ENCODE peak calls at places on chromosome 22, in seven cellular contexts. P is NB4, N is HCT116, T is A549, M is mammary epithelial cell, G is tibial artery, Q is left ventricle myocardium inferior. X is an unnamed sample.

GRCh38 chr22:23193882-23194281 is 13.6 kb downstream of the BCR start:
- DNase-seq in P (no peak), N (no peak), T (no peak), M (no peak), G (no peak), Q (no peak), X (no peak)

GRCh38 chr22:38436629-38437395 is 18.2 kb downstream of the KCNJ4 start:
- DNase-seq in P (no peak), N (no peak), T (no peak), M (no peak), G (no peak), Q (no peak), X (no peak)

GRCh38 chr22:49209452-49210195 is 618.0 kb downstream of the BRD1 start:
- DNase-seq in P (no peak), N (no peak), T (no peak), M (no peak), G (peak), Q (peak), X (no peak)

GRCh38 chr22:20966883-20967696 is at the start of gene AIFM3:
- DNase-seq in P (no peak), N (no peak), T (no peak), M (no peak), G (no peak), Q (no peak), X (no peak)

GRCh38 chr22:19641254-19641982 is 72.9 kb upstream of the SEPTIN5 start:
- DNase-seq in P (no peak), N (peak), T (peak), M (peak), G (no peak), Q (no peak), X (no peak)

GRCh38 chr22:20957691-20958440 is 9.2 kb upstream of the AIFM3 start:
- DNase-seq in P (no peak), N (no peak), T (peak), M (no peak), G (no peak), Q (peak), X (no peak)

GRCh38 chr22:20001082-20001638 is 15.5 kb downstream of the ARVCF start:
- DNase-seq in P (peak), N (no peak), T (no peak), M (no peak), G (no peak), Q (no peak), X (no peak)

GRCh38 chr22:28769394-28770085 is 3.0 kb upstream of the CCDC117 start:
- DNase-seq in P (no peak), N (no peak), T (no peak), M (no peak), G (no peak), Q (no peak), X (no peak)

GRCh38 chr22:31378123-31378522 is 21.3 kb upstream of the DRG1 start:
- DNase-seq in P (no peak), N (no peak), T (no peak), M (no peak), G (no peak), Q (no peak), X (no peak)

GRCh38 chr22:24435861-24436351 is 8.5 kb downstream of the ADORA2A start:
- DNase-seq in P (no peak), N (no peak), T (no peak), M (no peak), G (no peak), Q (no peak), X (no peak)

GRCh38 chr22:35154937-35155387 is 89.0 kb downstream of the ISX start:
- DNase-seq in P (peak), N (peak), T (peak), M (peak), G (no peak), Q (peak), X (peak)

GRCh38 chr22:33902073-33902472 is 18.2 kb downstream of the LARGE1 start:
- DNase-seq in P (no peak), N (no peak), T (no peak), M (no peak), G (no peak), Q (no peak), X (no peak)

GRCh38 chr22:26513852-26514251 is 1.6 kb upstream of the TFIP11 start:
- DNase-seq in P (no peak), N (no peak), T (no peak), M (no peak), G (no peak), Q (no peak), X (no peak)

GRCh38 chr22:26508148-26508547 is 4.1 kb downstream of the TFIP11 start:
- DNase-seq in P (no peak), N (no peak), T (no peak), M (no peak), G (no peak), Q (no peak), X (no peak)

GRCh38 chr22:26514419-26515161 is 2.3 kb upstream of the TFIP11 start:
- DNase-seq in P (no peak), N (no peak), T (no peak), M (no peak), G (no peak), Q (no peak), X (no peak)

GRCh38 chr22:26515938-26516337 is 3.7 kb upstream of the TFIP11 start:
- DNase-seq in P (no peak), N (no peak), T (no peak), M (no peak), G (no peak), Q (no peak), X (no peak)

GRCh38 chr22:26512149-26512793 is at the start of gene TFIP11:
- DNase-seq in P (peak), N (peak), T (peak), M (peak), G (peak), Q (peak), X (peak)
- TF ChIP-seq CTCF in P (no peak), N (peak), T (no peak), M (peak), G (no peak), Q (no peak), X (no peak)

DNA sequence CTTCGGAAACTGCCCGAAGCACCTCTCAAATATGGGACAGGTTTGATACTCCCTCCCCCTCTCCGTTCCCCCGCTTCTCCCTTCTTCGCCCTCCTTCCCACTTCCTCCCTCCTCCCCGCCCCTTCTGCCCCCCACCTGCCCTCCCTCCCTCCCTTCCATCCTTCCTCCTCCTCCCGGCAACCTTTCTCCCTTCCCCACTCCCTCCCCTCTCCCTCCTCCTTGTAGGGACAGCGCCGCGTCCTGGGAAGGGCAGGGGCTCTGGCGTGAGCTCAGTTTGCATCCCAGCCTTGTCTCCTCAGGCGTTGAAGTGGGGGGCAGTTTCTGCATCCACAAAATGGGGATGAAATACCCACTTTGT is 6.1 kb upstream of the NFAM1 start:
- DNase-seq in P (no peak), N (no peak), T (no peak), M (no peak), G (no peak), Q (no peak), X (no peak)
- H3K4me3 ChIP-seq in P (peak), N (no peak), T (no peak), M (no peak), G (no peak), Q (peak), X (peak)

GRCh38 chr22:45977551-45978274 is 751 bp upstream of the WNT7B start:
- DNase-seq in P (peak), N (no peak), T (no peak), M (no peak), G (no peak), Q (no peak), X (no peak)
- TF ChIP-seq CTCF in P (no peak), N (no peak), T (no peak), M (no peak), G (no peak), Q (no peak), X (no peak)

DNA sequence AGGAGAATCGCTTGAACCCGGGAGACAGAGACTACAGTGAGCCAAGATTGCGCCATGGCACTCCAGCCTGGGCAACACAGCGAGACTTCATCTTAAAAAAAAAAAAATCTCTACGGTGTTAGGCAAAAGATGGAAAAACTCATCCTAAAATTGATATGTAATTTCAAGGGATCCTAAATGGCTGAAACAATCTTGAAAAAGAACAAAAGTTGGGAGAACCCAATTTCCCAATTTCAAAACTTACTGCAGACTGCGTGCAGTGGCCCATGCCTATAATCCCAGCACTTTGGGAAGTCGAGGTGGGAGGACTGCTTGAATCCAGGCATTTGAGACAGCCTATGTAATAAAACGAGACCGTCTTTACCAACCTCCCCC is 31.7 kb upstream of the TOP3B start:
- DNase-seq in P (no peak), N (no peak), T (no peak), M (no peak), G (no peak), Q (no peak), X (no peak)
- H3K4me3 ChIP-seq in P (no peak), N (no peak), T (no peak), M (no peak), G (no peak), Q (no peak), X (no peak)

DNA sequence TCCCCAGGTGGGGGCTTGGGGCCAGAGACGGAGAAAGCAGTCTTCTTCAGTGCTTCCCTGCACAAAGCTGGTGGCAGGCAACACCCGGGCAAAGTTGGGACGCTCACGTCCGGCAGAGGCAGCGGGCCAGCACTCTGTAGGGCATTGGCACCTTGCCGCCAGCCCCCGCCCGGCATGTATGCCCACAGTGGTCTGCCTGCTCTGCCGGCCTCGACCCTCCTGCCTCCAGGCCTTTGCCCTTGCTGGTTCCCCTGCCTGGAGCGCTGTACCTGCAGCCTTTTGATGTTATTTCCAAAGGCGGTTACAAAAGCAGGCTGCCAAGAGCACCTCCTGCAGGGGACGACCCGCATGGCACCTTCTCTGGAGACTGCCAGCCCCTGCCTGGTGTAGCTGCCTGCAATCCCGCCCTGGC is 56.5 kb upstream of the SHISAL1 start:
- DNase-seq in P (no peak), N (no peak), T (no peak), M (no peak), G (no peak), Q (peak), X (no peak)
- TF ChIP-seq CTCF in P (peak), N (peak), T (no peak), M (peak), G (no peak), Q (no peak), X (peak)

DNA sequence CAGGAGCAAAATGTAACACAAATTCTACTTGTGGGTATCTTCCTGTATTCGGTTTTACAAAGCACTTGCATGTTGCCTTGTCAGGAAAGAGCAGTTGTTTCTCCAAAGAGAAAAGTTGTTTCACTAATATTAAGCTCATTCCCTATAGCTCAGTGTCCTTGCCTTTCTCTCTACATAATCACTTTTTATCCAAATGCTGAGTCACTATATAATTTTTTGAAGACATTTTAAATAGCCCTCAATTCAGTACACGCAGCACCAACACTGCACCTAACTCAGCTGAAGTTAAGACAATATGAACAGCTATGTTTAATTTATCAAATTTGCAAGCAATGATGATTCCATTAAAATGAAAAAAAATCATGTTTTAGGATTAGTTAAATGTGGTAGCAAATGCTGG is 14.5 kb upstream of the MRTFA start:
- DNase-seq in P (no peak), N (no peak), T (no peak), M (no peak), G (no peak), Q (no peak), X (no peak)
- H3K4me3 ChIP-seq in P (peak), N (peak), T (peak), M (peak), G (peak), Q (peak), X (no peak)

GRCh38 chr22:36204641-36205032 is 3.0 kb upstream of the APOL4 start:
- DNase-seq in P (no peak), N (no peak), T (no peak), M (no peak), G (no peak), Q (no peak), X (no peak)

GRCh38 chr22:36201630-36202312 is at the start of gene APOL4:
- DNase-seq in P (no peak), N (no peak), T (no peak), M (no peak), G (peak), Q (peak), X (peak)

GRCh38 chr22:36206255-36206654 is 4.6 kb upstream of the APOL4 start:
- DNase-seq in P (no peak), N (no peak), T (no peak), M (no peak), G (no peak), Q (no peak), X (no peak)

GRCh38 chr22:36208162-36208765 is 6.7 kb upstream of the APOL4 start:
- DNase-seq in P (no peak), N (no peak), T (no peak), M (peak), G (no peak), Q (no peak), X (no peak)

GRCh38 chr22:36204001-36204640 is 2.5 kb upstream of the APOL4 start:
- DNase-seq in P (no peak), N (no peak), T (no peak), M (no peak), G (no peak), Q (no peak), X (no peak)
- TF ChIP-seq CTCF in P (no peak), N (no peak), T (no peak), M (no peak), G (no peak), Q (no peak), X (no peak)

DNA sequence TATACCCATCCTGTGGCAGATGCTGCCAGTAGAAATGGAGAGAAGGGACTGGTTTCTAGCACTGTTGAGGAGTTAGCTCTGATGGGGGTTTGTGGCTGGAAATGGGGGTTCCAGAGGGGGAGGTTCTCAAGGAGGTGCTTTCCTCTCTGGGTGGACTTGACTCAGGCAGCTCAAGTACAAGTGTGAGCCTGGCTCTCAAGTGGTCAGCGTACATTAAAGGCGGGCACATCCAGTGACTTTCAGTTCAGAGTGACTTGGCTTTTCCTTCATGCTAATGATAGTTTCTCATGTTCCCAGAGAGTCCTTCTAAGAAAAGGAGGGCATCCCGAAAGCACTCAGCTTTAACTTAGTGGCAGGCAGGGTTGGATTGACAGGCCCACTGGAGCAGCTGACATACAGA is 58.9 kb upstream of the HORMAD2 start:
- DNase-seq in P (no peak), N (no peak), T (no peak), M (no peak), G (no peak), Q (no peak), X (no peak)
- H3K4me3 ChIP-seq in P (no peak), N (no peak), T (no peak), M (no peak), G (no peak), Q (no peak), X (no peak)

GRCh38 chr22:42893366-42894150 is 36.5 kb upstream of the ARFGAP3 start:
- DNase-seq in P (no peak), N (no peak), T (no peak), M (no peak), G (no peak), Q (no peak), X (no peak)

GRCh38 chr22:42892571-42893316 is 35.7 kb upstream of the ARFGAP3 start:
- DNase-seq in P (no peak), N (no peak), T (no peak), M (peak), G (no peak), Q (no peak), X (no peak)

GRCh38 chr22:42895541-42895981 is 38.5 kb upstream of the ARFGAP3 start:
- DNase-seq in P (no peak), N (no peak), T (no peak), M (no peak), G (no peak), Q (no peak), X (no peak)

GRCh38 chr22:42897960-42898359 is 40.9 kb upstream of the ARFGAP3 start:
- DNase-seq in P (no peak), N (no peak), T (no peak), M (no peak), G (no peak), Q (no peak), X (no peak)

DNA sequence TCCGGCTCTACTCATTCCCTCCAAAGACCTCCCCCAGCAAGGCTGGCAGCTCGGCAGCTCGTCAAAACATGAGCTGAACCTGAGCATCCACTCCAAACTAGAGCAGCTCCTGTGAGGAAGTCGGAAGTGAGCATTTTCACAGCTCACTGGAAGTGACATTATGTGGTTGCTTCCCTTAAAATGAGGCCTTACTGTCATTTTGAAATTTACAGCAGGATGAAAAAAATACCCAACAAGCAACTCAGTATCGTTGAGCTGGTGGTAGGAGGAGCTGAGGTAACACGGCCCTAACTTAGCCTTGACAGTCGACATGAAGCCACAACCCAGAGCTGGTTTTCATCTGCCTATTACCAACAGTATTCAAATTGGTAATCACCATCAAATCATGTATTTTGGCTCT is 38.0 kb upstream of the ARFGAP3 start:
- DNase-seq in P (no peak), N (no peak), T (no peak), M (no peak), G (no peak), Q (no peak), X (no peak)
- TF ChIP-seq CTCF in P (no peak), N (no peak), T (no peak), M (no peak), G (no peak), Q (no peak), X (no peak)